ENCODE peak calls at places on chromosome 19, in seven cellular contexts. One of them, this sample, is unnamed.

GRCh38 chr19:55638864-55639359 is 1.9 kb upstream of the ZNF580 start:
- DNase-seq in choroid plexus epithelial cell: peak; percentile 49
- DNase-seq in right lobe of liver: no peak
- DNase-seq in fibroblast of pulmonary artery: peak; percentile 49
- DNase-seq in nephron progenitor cell: no peak
- DNase-seq in AG04449: no peak
- DNase-seq in cardiac muscle cell: peak; percentile 41
- DNase-seq in this sample: peak; percentile 46

GRCh38 chr19:13055213-13056051 is 47.2 kb downstream of the LYL1 start:
- DNase-seq in cardiac muscle cell: peak; percentile 98
- DNase-seq in choroid plexus epithelial cell: peak; percentile 89
- DNase-seq in nephron progenitor cell: peak; percentile 53
- DNase-seq in fibroblast of pulmonary artery: peak; percentile 95
- DNase-seq in AG04449: peak; percentile 76
- DNase-seq in right lobe of liver: no peak
- DNase-seq in this sample: peak; percentile 47

GRCh38 chr19:10027158-10027997 is 14.1 kb downstream of the RDH8 start:
- DNase-seq in AG04449: peak; percentile 50
- DNase-seq in nephron progenitor cell: peak; percentile 99
- DNase-seq in choroid plexus epithelial cell: peak; percentile 96
- DNase-seq in cardiac muscle cell: peak; percentile 97
- DNase-seq in fibroblast of pulmonary artery: peak; percentile 95
- DNase-seq in right lobe of liver: peak; percentile 95
- DNase-seq in this sample: peak; percentile 91

GRCh38 chr19:11191934-11192333 is 5.4 kb downstream of the KANK2 start:
- DNase-seq in fibroblast of pulmonary artery: no peak
- DNase-seq in right lobe of liver: no peak
- DNase-seq in cardiac muscle cell: no peak
- DNase-seq in nephron progenitor cell: no peak
- DNase-seq in AG04449: no peak
- DNase-seq in choroid plexus epithelial cell: no peak
- DNase-seq in this sample: no peak

GRCh38 chr19:32407004-32407992 is 1.7 kb downstream of the DPY19L3 start:
- DNase-seq in choroid plexus epithelial cell: peak; percentile 31
- DNase-seq in AG04449: no peak
- DNase-seq in fibroblast of pulmonary artery: peak; percentile 88
- DNase-seq in cardiac muscle cell: peak; percentile 93
- DNase-seq in right lobe of liver: no peak
- DNase-seq in nephron progenitor cell: peak; percentile 43
- DNase-seq in this sample: peak; percentile 51

GRCh38 chr19:7926727-7927604 is 1.0 kb upstream of the CTXN1 start:
- DNase-seq in nephron progenitor cell: no peak
- DNase-seq in cardiac muscle cell: no peak
- DNase-seq in right lobe of liver: peak; percentile 59
- DNase-seq in fibroblast of pulmonary artery: no peak
- DNase-seq in choroid plexus epithelial cell: no peak
- DNase-seq in AG04449: no peak
- DNase-seq in this sample: no peak

GRCh38 chr19:4638828-4639530 is at the start of gene TNFAIP8L1:
- DNase-seq in nephron progenitor cell: peak; percentile 100
- DNase-seq in AG04449: peak; percentile 56
- DNase-seq in cardiac muscle cell: peak; percentile 98
- DNase-seq in choroid plexus epithelial cell: peak; percentile 97
- DNase-seq in right lobe of liver: peak; percentile 97
- DNase-seq in fibroblast of pulmonary artery: peak; percentile 97
- DNase-seq in this sample: peak; percentile 97

GRCh38 chr19:19115954-19116353 is 22.3 kb downstream of the TMEM161A start:
- DNase-seq in choroid plexus epithelial cell: peak; percentile 19
- DNase-seq in AG04449: no peak
- DNase-seq in nephron progenitor cell: peak; percentile 50
- DNase-seq in cardiac muscle cell: peak; percentile 19
- DNase-seq in right lobe of liver: no peak
- DNase-seq in fibroblast of pulmonary artery: peak; percentile 25
- DNase-seq in this sample: peak; percentile 43

GRCh38 chr19:3047307-3048189 is 14.7 kb downstream of the TLE5 start:
- DNase-seq in cardiac muscle cell: peak; percentile 86
- DNase-seq in choroid plexus epithelial cell: peak; percentile 83
- DNase-seq in AG04449: no peak
- DNase-seq in fibroblast of pulmonary artery: peak; percentile 71
- DNase-seq in nephron progenitor cell: peak; percentile 82
- DNase-seq in right lobe of liver: peak; percentile 75
- DNase-seq in this sample: peak; percentile 85

GRCh38 chr19:45047188-45047797 is 8.4 kb downstream of the CLASRP start:
- DNase-seq in nephron progenitor cell: no peak
- DNase-seq in choroid plexus epithelial cell: no peak
- DNase-seq in right lobe of liver: no peak
- DNase-seq in cardiac muscle cell: no peak
- DNase-seq in AG04449: no peak
- DNase-seq in fibroblast of pulmonary artery: no peak
- DNase-seq in this sample: no peak

GRCh38 chr19:13839938-13840750 is 36.8 kb upstream of the NANOS3 start:
- DNase-seq in AG04449: no peak
- DNase-seq in cardiac muscle cell: peak; percentile 40
- DNase-seq in choroid plexus epithelial cell: no peak
- DNase-seq in right lobe of liver: peak; percentile 72
- DNase-seq in nephron progenitor cell: no peak
- DNase-seq in fibroblast of pulmonary artery: no peak
- DNase-seq in this sample: peak; percentile 92

GRCh38 chr19:8515317-8515716 is 1.4 kb upstream of the ZNF414 start:
- DNase-seq in cardiac muscle cell: no peak
- DNase-seq in fibroblast of pulmonary artery: no peak
- DNase-seq in AG04449: no peak
- DNase-seq in choroid plexus epithelial cell: peak; percentile 12
- DNase-seq in nephron progenitor cell: no peak
- DNase-seq in right lobe of liver: no peak
- DNase-seq in this sample: no peak

GRCh38 chr19:7904074-7905020 is 670 bp downstream of the MAP2K7 start:
- DNase-seq in AG04449: no peak
- DNase-seq in fibroblast of pulmonary artery: no peak
- DNase-seq in right lobe of liver: peak; percentile 79
- DNase-seq in nephron progenitor cell: peak; percentile 58
- DNase-seq in choroid plexus epithelial cell: no peak
- DNase-seq in cardiac muscle cell: no peak
- DNase-seq in this sample: peak; percentile 29

GRCh38 chr19:11196406-11197287 is 698 bp downstream of the KANK2 start:
- DNase-seq in right lobe of liver: peak; percentile 63
- DNase-seq in fibroblast of pulmonary artery: peak; percentile 36
- DNase-seq in choroid plexus epithelial cell: peak; percentile 34
- DNase-seq in AG04449: no peak
- DNase-seq in cardiac muscle cell: peak; percentile 50
- DNase-seq in nephron progenitor cell: peak; percentile 55
- DNase-seq in this sample: no peak

GRCh38 chr19:13459351-13459750 is 46.9 kb downstream of the CACNA1A start:
- DNase-seq in right lobe of liver: no peak
- DNase-seq in AG04449: no peak
- DNase-seq in fibroblast of pulmonary artery: no peak
- DNase-seq in choroid plexus epithelial cell: no peak
- DNase-seq in nephron progenitor cell: no peak
- DNase-seq in cardiac muscle cell: no peak
- DNase-seq in this sample: no peak

GRCh38 chr19:47573076-47574026 is at the start of gene ZNF541:
- DNase-seq in fibroblast of pulmonary artery: peak; percentile 55
- DNase-seq in AG04449: no peak
- DNase-seq in cardiac muscle cell: peak; percentile 80
- DNase-seq in choroid plexus epithelial cell: peak; percentile 61
- DNase-seq in right lobe of liver: peak; percentile 75
- DNase-seq in nephron progenitor cell: no peak
- DNase-seq in this sample: no peak

DNA sequence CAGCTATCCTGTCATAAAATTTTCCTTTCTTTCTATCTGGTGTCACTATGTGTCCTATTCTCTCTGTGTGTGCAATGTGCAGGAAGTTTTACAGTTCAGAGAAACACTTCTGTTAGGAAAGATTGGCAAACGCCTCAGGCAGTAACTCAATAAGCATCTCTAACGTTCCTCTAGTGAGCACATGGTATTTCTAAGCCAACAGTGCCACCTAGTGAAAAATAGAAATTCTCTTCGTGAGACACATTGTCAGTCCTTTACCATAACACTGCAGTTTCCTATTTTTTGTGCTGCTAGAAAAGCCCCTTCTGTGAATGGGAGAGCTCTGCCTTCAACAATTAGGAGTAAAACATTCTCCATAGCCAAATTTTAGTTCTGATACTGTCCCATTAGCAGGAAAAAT is 50.7 kb downstream of the ZNF723 start:
- DNase-seq in right lobe of liver: no peak
- DNase-seq in choroid plexus epithelial cell: peak; percentile 48
- DNase-seq in cardiac muscle cell: peak; percentile 27
- DNase-seq in nephron progenitor cell: no peak
- DNase-seq in AG04449: no peak
- DNase-seq in fibroblast of pulmonary artery: peak; percentile 34
- DNase-seq in this sample: peak; percentile 33
- TF ChIP-seq CTCF in right lobe of liver: peak; percentile 54
- TF ChIP-seq CTCF in choroid plexus epithelial cell: peak; percentile 27
- TF ChIP-seq CTCF in cardiac muscle cell: no peak
- TF ChIP-seq CTCF in nephron progenitor cell: no peak
- TF ChIP-seq CTCF in AG04449: no peak
- TF ChIP-seq CTCF in fibroblast of pulmonary artery: no peak
- TF ChIP-seq CTCF in this sample: peak; percentile 16

GRCh38 chr19:53659292-53659691 is 27.5 kb downstream of the DPRX start:
- DNase-seq in choroid plexus epithelial cell: peak; percentile 39
- DNase-seq in cardiac muscle cell: peak; percentile 1
- DNase-seq in fibroblast of pulmonary artery: peak; percentile 3
- DNase-seq in right lobe of liver: no peak
- DNase-seq in AG04449: no peak
- DNase-seq in nephron progenitor cell: peak; percentile 15
- DNase-seq in this sample: no peak
- TF ChIP-seq CTCF in choroid plexus epithelial cell: peak; percentile 43
- TF ChIP-seq CTCF in cardiac muscle cell: no peak
- TF ChIP-seq CTCF in fibroblast of pulmonary artery: no peak
- TF ChIP-seq CTCF in right lobe of liver: peak; percentile 18
- TF ChIP-seq CTCF in AG04449: no peak
- TF ChIP-seq CTCF in nephron progenitor cell: peak; percentile 36
- TF ChIP-seq CTCF in this sample: no peak

DNA sequence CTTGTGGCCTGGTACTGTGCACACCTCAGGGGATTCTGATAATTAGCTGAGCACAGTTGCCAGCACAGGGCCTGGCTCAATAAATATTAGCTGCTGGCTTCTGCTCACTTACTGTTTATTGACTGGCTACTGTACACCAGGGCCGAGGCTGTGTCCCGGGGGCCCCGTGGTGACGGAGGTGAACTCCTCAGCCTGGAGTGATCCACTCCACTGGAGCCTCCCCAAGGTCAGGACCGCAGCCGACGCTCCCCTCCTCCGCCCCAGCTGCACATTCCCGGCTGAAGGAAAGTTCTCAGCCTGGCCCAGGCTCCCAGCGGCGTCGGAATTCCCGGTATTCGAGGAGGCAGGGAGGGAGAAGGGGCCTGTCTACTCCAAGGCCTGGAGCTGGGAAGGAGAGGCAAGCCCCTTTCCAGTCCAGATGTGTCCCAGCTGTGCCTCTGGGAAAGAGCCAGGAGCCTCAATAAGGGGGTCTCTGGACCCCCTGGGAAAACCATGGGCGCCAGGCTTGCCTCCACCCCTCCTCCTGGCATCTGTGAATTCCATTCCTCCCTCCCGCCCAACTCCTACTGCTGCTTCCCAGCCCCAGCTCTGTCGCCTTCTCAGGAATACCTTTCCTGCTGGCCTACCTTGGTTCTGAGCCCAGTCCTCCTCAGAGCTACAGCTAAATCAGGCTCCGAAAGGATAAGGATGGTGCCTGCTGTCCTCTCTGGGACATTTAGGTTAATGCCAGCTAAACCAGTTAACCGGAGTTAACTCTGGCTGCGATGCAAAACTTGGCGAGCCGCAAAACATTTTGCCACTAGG is 7.2 kb downstream of the RPS16 start:
- DNase-seq in choroid plexus epithelial cell: peak; percentile 93
- DNase-seq in right lobe of liver: peak; percentile 51
- DNase-seq in nephron progenitor cell: peak; percentile 75
- DNase-seq in cardiac muscle cell: peak; percentile 96
- DNase-seq in AG04449: no peak
- DNase-seq in fibroblast of pulmonary artery: peak; percentile 94
- DNase-seq in this sample: no peak
- TF ChIP-seq CTCF in choroid plexus epithelial cell: no peak
- TF ChIP-seq CTCF in right lobe of liver: no peak
- TF ChIP-seq CTCF in nephron progenitor cell: no peak
- TF ChIP-seq CTCF in cardiac muscle cell: no peak
- TF ChIP-seq CTCF in AG04449: no peak
- TF ChIP-seq CTCF in fibroblast of pulmonary artery: no peak
- TF ChIP-seq CTCF in this sample: no peak

DNA sequence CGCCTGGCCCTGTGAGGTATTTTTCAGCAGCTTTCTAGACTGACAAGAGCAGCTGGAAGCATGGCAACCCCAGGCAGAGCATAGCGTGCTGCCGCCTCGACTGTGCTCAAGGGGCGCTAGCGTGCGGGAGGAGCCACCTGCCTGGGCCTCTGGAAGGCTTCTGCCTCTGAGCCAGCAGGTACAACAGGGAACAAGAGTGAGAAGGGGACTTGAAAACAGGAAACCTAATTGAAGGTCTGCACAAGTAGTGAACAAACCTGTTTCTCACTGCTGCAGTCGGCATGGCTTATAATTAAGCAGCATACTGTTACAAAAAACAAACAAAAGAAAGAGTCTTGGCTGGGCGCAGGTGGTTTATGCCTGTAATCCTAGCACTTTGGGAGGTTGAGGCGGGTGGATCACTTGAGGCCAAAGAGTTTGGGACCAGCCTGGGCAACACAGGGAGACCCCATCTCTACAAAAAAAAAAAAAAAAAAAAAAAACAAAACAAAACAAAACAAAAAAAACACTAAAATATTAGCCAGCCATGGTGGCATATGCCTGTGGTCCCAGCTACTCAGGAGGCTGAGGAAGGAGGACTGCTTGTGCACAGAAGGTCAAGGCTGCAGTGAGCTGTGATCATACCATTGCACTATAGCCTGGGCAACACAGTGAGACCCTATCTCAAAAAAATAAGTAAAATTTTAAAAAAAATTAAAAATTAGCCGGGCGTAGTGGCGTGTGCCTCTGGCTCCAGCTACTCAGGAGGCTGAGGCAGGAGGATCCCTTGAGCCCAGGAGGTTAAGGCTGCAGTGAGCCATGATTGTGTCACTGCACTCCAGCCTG is 12.6 kb upstream of the GARRE1 start:
- DNase-seq in choroid plexus epithelial cell: peak; percentile 39
- DNase-seq in fibroblast of pulmonary artery: no peak
- DNase-seq in AG04449: no peak
- DNase-seq in nephron progenitor cell: peak; percentile 46
- DNase-seq in right lobe of liver: no peak
- DNase-seq in cardiac muscle cell: no peak
- DNase-seq in this sample: no peak
- TF ChIP-seq CTCF in choroid plexus epithelial cell: peak; percentile 56
- TF ChIP-seq CTCF in fibroblast of pulmonary artery: peak; percentile 31
- TF ChIP-seq CTCF in AG04449: peak; percentile 22
- TF ChIP-seq CTCF in nephron progenitor cell: peak; percentile 52
- TF ChIP-seq CTCF in right lobe of liver: no peak
- TF ChIP-seq CTCF in cardiac muscle cell: peak; percentile 38
- TF ChIP-seq CTCF in this sample: no peak